ENCODE peak calls at places on chromosomes 2 and 18, in nine cellular contexts. One of them, this sample, is unnamed.

GRCh38 chr2:141109633-141110032 is 1021.2 kb downstream of the LRP1B start:
- DNase-seq in PC-3: peak; percentile 31
- DNase-seq in NCI-H2171: no peak
- DNase-seq in CD8-positive, alpha-beta memory T cell: no peak
- DNase-seq in HT1080: peak; percentile 15
- DNase-seq in NCI-H510A treated with DMSO at 0.1 percent for 48 hours: no peak
- DNase-seq in effector CD4-positive, alpha-beta T cell: no peak
- DNase-seq in SJSA1: no peak
- DNase-seq in stimulated activated CD8-positive, alpha-beta memory T cell treated with anti-CD3 and anti-CD28 coated beads, Interleukin-4, amount 100 ng/mL, for 1 hour: no peak
- DNase-seq in this sample: no peak

GRCh38 chr18:11729556-11729955 is 40.5 kb downstream of the GNAL start:
- DNase-seq in PC-3: peak; percentile 46
- DNase-seq in NCI-H2171: no peak
- DNase-seq in CD8-positive, alpha-beta memory T cell: no peak
- DNase-seq in HT1080: no peak
- DNase-seq in NCI-H510A treated with DMSO at 0.1 percent for 48 hours: no peak
- DNase-seq in effector CD4-positive, alpha-beta T cell: no peak
- DNase-seq in SJSA1: no peak
- DNase-seq in stimulated activated CD8-positive, alpha-beta memory T cell treated with anti-CD3 and anti-CD28 coated beads, Interleukin-4, amount 100 ng/mL, for 1 hour: no peak
- DNase-seq in this sample: no peak

GRCh38 chr2:112001136-112001764 is 53.8 kb upstream of the TMEM87B start:
- DNase-seq in PC-3: no peak
- DNase-seq in NCI-H2171: no peak
- DNase-seq in CD8-positive, alpha-beta memory T cell: no peak
- DNase-seq in HT1080: no peak
- DNase-seq in NCI-H510A treated with DMSO at 0.1 percent for 48 hours: no peak
- DNase-seq in effector CD4-positive, alpha-beta T cell: no peak
- DNase-seq in SJSA1: no peak
- DNase-seq in stimulated activated CD8-positive, alpha-beta memory T cell treated with anti-CD3 and anti-CD28 coated beads, Interleukin-4, amount 100 ng/mL, for 1 hour: no peak
- DNase-seq in this sample: no peak

GRCh38 chr2:120597595-120598193 is 138.0 kb upstream of the GLI2 start:
- DNase-seq in PC-3: no peak
- DNase-seq in NCI-H2171: no peak
- DNase-seq in CD8-positive, alpha-beta memory T cell: no peak
- DNase-seq in HT1080: no peak
- DNase-seq in NCI-H510A treated with DMSO at 0.1 percent for 48 hours: no peak
- DNase-seq in effector CD4-positive, alpha-beta T cell: no peak
- DNase-seq in SJSA1: no peak
- DNase-seq in stimulated activated CD8-positive, alpha-beta memory T cell treated with anti-CD3 and anti-CD28 coated beads, Interleukin-4, amount 100 ng/mL, for 1 hour: no peak
- DNase-seq in this sample: no peak

GRCh38 chr2:46294185-46294836 is 2.9 kb upstream of the EPAS1 start:
- DNase-seq in PC-3: peak; percentile 40
- DNase-seq in NCI-H2171: no peak
- DNase-seq in CD8-positive, alpha-beta memory T cell: no peak
- DNase-seq in HT1080: peak; percentile 15
- DNase-seq in NCI-H510A treated with DMSO at 0.1 percent for 48 hours: no peak
- DNase-seq in effector CD4-positive, alpha-beta T cell: no peak
- DNase-seq in SJSA1: no peak
- DNase-seq in stimulated activated CD8-positive, alpha-beta memory T cell treated with anti-CD3 and anti-CD28 coated beads, Interleukin-4, amount 100 ng/mL, for 1 hour: no peak
- DNase-seq in this sample: no peak

GRCh38 chr2:188078544-188078943 is 213.1 kb upstream of the GULP1 start:
- DNase-seq in PC-3: no peak
- DNase-seq in NCI-H2171: no peak
- DNase-seq in CD8-positive, alpha-beta memory T cell: no peak
- DNase-seq in HT1080: no peak
- DNase-seq in NCI-H510A treated with DMSO at 0.1 percent for 48 hours: no peak
- DNase-seq in effector CD4-positive, alpha-beta T cell: no peak
- DNase-seq in SJSA1: no peak
- DNase-seq in stimulated activated CD8-positive, alpha-beta memory T cell treated with anti-CD3 and anti-CD28 coated beads, Interleukin-4, amount 100 ng/mL, for 1 hour: no peak
- DNase-seq in this sample: no peak

GRCh38 chr2:216315817-216316603 is 56.3 kb downstream of the MARCHF4 start:
- DNase-seq in PC-3: peak; percentile 81
- DNase-seq in NCI-H2171: no peak
- DNase-seq in CD8-positive, alpha-beta memory T cell: no peak
- DNase-seq in HT1080: peak; percentile 91
- DNase-seq in NCI-H510A treated with DMSO at 0.1 percent for 48 hours: no peak
- DNase-seq in effector CD4-positive, alpha-beta T cell: no peak
- DNase-seq in SJSA1: peak; percentile 73
- DNase-seq in stimulated activated CD8-positive, alpha-beta memory T cell treated with anti-CD3 and anti-CD28 coated beads, Interleukin-4, amount 100 ng/mL, for 1 hour: no peak
- DNase-seq in this sample: no peak

GRCh38 chr2:215010390-215010789 is 128.0 kb downstream of the ABCA12 start:
- DNase-seq in PC-3: no peak
- DNase-seq in NCI-H2171: no peak
- DNase-seq in CD8-positive, alpha-beta memory T cell: no peak
- DNase-seq in HT1080: no peak
- DNase-seq in NCI-H510A treated with DMSO at 0.1 percent for 48 hours: no peak
- DNase-seq in effector CD4-positive, alpha-beta T cell: no peak
- DNase-seq in SJSA1: no peak
- DNase-seq in stimulated activated CD8-positive, alpha-beta memory T cell treated with anti-CD3 and anti-CD28 coated beads, Interleukin-4, amount 100 ng/mL, for 1 hour: no peak
- DNase-seq in this sample: no peak

GRCh38 chr2:105449083-105449482 is 50.2 kb upstream of the FHL2 start:
- DNase-seq in PC-3: peak; percentile 6
- DNase-seq in NCI-H2171: no peak
- DNase-seq in CD8-positive, alpha-beta memory T cell: no peak
- DNase-seq in HT1080: no peak
- DNase-seq in NCI-H510A treated with DMSO at 0.1 percent for 48 hours: peak; percentile 98
- DNase-seq in effector CD4-positive, alpha-beta T cell: no peak
- DNase-seq in SJSA1: no peak
- DNase-seq in stimulated activated CD8-positive, alpha-beta memory T cell treated with anti-CD3 and anti-CD28 coated beads, Interleukin-4, amount 100 ng/mL, for 1 hour: no peak
- DNase-seq in this sample: no peak

GRCh38 chr18:48827321-48828200 is 123.2 kb downstream of the SMAD7 start:
- DNase-seq in PC-3: no peak
- DNase-seq in NCI-H2171: peak; percentile 38
- DNase-seq in CD8-positive, alpha-beta memory T cell: no peak
- DNase-seq in HT1080: peak; percentile 15
- DNase-seq in NCI-H510A treated with DMSO at 0.1 percent for 48 hours: no peak
- DNase-seq in effector CD4-positive, alpha-beta T cell: no peak
- DNase-seq in SJSA1: peak; percentile 27
- DNase-seq in stimulated activated CD8-positive, alpha-beta memory T cell treated with anti-CD3 and anti-CD28 coated beads, Interleukin-4, amount 100 ng/mL, for 1 hour: no peak
- DNase-seq in this sample: peak; percentile 36

GRCh38 chr18:64380117-64380516 is 231.2 kb upstream of the LINC00305 start:
- DNase-seq in PC-3: no peak
- DNase-seq in NCI-H2171: no peak
- DNase-seq in CD8-positive, alpha-beta memory T cell: no peak
- DNase-seq in HT1080: no peak
- DNase-seq in NCI-H510A treated with DMSO at 0.1 percent for 48 hours: no peak
- DNase-seq in effector CD4-positive, alpha-beta T cell: no peak
- DNase-seq in SJSA1: no peak
- DNase-seq in stimulated activated CD8-positive, alpha-beta memory T cell treated with anti-CD3 and anti-CD28 coated beads, Interleukin-4, amount 100 ng/mL, for 1 hour: no peak
- DNase-seq in this sample: no peak

GRCh38 chr18:62505669-62506494 is 16.9 kb upstream of the ZCCHC2 start:
- DNase-seq in PC-3: peak; percentile 27
- DNase-seq in NCI-H2171: no peak
- DNase-seq in CD8-positive, alpha-beta memory T cell: no peak
- DNase-seq in HT1080: peak; percentile 43
- DNase-seq in NCI-H510A treated with DMSO at 0.1 percent for 48 hours: no peak
- DNase-seq in effector CD4-positive, alpha-beta T cell: no peak
- DNase-seq in SJSA1: no peak
- DNase-seq in stimulated activated CD8-positive, alpha-beta memory T cell treated with anti-CD3 and anti-CD28 coated beads, Interleukin-4, amount 100 ng/mL, for 1 hour: no peak
- DNase-seq in this sample: no peak

GRCh38 chr18:905948-906415 is 1.3 kb downstream of the ADCYAP1 start:
- DNase-seq in PC-3: no peak
- DNase-seq in NCI-H2171: no peak
- DNase-seq in CD8-positive, alpha-beta memory T cell: no peak
- DNase-seq in HT1080: no peak
- DNase-seq in NCI-H510A treated with DMSO at 0.1 percent for 48 hours: no peak
- DNase-seq in effector CD4-positive, alpha-beta T cell: no peak
- DNase-seq in SJSA1: no peak
- DNase-seq in stimulated activated CD8-positive, alpha-beta memory T cell treated with anti-CD3 and anti-CD28 coated beads, Interleukin-4, amount 100 ng/mL, for 1 hour: no peak
- DNase-seq in this sample: no peak

GRCh38 chr2:134836986-134837385 is 1.4 kb upstream of the ACMSD start:
- DNase-seq in PC-3: peak; percentile 97
- DNase-seq in NCI-H2171: no peak
- DNase-seq in CD8-positive, alpha-beta memory T cell: no peak
- DNase-seq in HT1080: peak; percentile 92
- DNase-seq in NCI-H510A treated with DMSO at 0.1 percent for 48 hours: no peak
- DNase-seq in effector CD4-positive, alpha-beta T cell: no peak
- DNase-seq in SJSA1: no peak
- DNase-seq in stimulated activated CD8-positive, alpha-beta memory T cell treated with anti-CD3 and anti-CD28 coated beads, Interleukin-4, amount 100 ng/mL, for 1 hour: no peak
- DNase-seq in this sample: no peak

GRCh38 chr2:124967325-124967724 is 942.2 kb downstream of the CNTNAP5 start:
- DNase-seq in PC-3: no peak
- DNase-seq in NCI-H2171: no peak
- DNase-seq in CD8-positive, alpha-beta memory T cell: no peak
- DNase-seq in HT1080: no peak
- DNase-seq in NCI-H510A treated with DMSO at 0.1 percent for 48 hours: no peak
- DNase-seq in effector CD4-positive, alpha-beta T cell: no peak
- DNase-seq in SJSA1: no peak
- DNase-seq in stimulated activated CD8-positive, alpha-beta memory T cell treated with anti-CD3 and anti-CD28 coated beads, Interleukin-4, amount 100 ng/mL, for 1 hour: no peak
- DNase-seq in this sample: no peak

GRCh38 chr2:167134381-167135072 is 246.2 kb downstream of the XIRP2 start:
- DNase-seq in PC-3: peak; percentile 92
- DNase-seq in NCI-H2171: no peak
- DNase-seq in CD8-positive, alpha-beta memory T cell: no peak
- DNase-seq in HT1080: peak; percentile 86
- DNase-seq in NCI-H510A treated with DMSO at 0.1 percent for 48 hours: peak; percentile 54
- DNase-seq in effector CD4-positive, alpha-beta T cell: no peak
- DNase-seq in SJSA1: peak; percentile 47
- DNase-seq in stimulated activated CD8-positive, alpha-beta memory T cell treated with anti-CD3 and anti-CD28 coated beads, Interleukin-4, amount 100 ng/mL, for 1 hour: no peak
- DNase-seq in this sample: no peak

GRCh38 chr2:39739386-39739785 is 39.7 kb downstream of the THUMPD2 start:
- DNase-seq in PC-3: no peak
- DNase-seq in NCI-H2171: no peak
- DNase-seq in CD8-positive, alpha-beta memory T cell: no peak
- DNase-seq in HT1080: no peak
- DNase-seq in NCI-H510A treated with DMSO at 0.1 percent for 48 hours: no peak
- DNase-seq in effector CD4-positive, alpha-beta T cell: no peak
- DNase-seq in SJSA1: no peak
- DNase-seq in stimulated activated CD8-positive, alpha-beta memory T cell treated with anti-CD3 and anti-CD28 coated beads, Interleukin-4, amount 100 ng/mL, for 1 hour: no peak
- DNase-seq in this sample: no peak

GRCh38 chr18:31840499-31840898 is 79.8 kb upstream of the SLC25A52 start:
- DNase-seq in PC-3: no peak
- DNase-seq in NCI-H2171: no peak
- DNase-seq in CD8-positive, alpha-beta memory T cell: no peak
- DNase-seq in HT1080: no peak
- DNase-seq in NCI-H510A treated with DMSO at 0.1 percent for 48 hours: no peak
- DNase-seq in effector CD4-positive, alpha-beta T cell: no peak
- DNase-seq in SJSA1: no peak
- DNase-seq in stimulated activated CD8-positive, alpha-beta memory T cell treated with anti-CD3 and anti-CD28 coated beads, Interleukin-4, amount 100 ng/mL, for 1 hour: no peak
- DNase-seq in this sample: no peak

GRCh38 chr2:134169788-134170187 is 84.1 kb upstream of the MGAT5 start:
- DNase-seq in PC-3: no peak
- DNase-seq in NCI-H2171: no peak
- DNase-seq in CD8-positive, alpha-beta memory T cell: no peak
- DNase-seq in HT1080: no peak
- DNase-seq in NCI-H510A treated with DMSO at 0.1 percent for 48 hours: no peak
- DNase-seq in effector CD4-positive, alpha-beta T cell: no peak
- DNase-seq in SJSA1: no peak
- DNase-seq in stimulated activated CD8-positive, alpha-beta memory T cell treated with anti-CD3 and anti-CD28 coated beads, Interleukin-4, amount 100 ng/mL, for 1 hour: no peak
- DNase-seq in this sample: no peak

GRCh38 chr2:97792416-97792815 is 79.0 kb downstream of the ZAP70 start:
- DNase-seq in PC-3: no peak
- DNase-seq in NCI-H2171: no peak
- DNase-seq in CD8-positive, alpha-beta memory T cell: no peak
- DNase-seq in HT1080: no peak
- DNase-seq in NCI-H510A treated with DMSO at 0.1 percent for 48 hours: no peak
- DNase-seq in effector CD4-positive, alpha-beta T cell: no peak
- DNase-seq in SJSA1: no peak
- DNase-seq in stimulated activated CD8-positive, alpha-beta memory T cell treated with anti-CD3 and anti-CD28 coated beads, Interleukin-4, amount 100 ng/mL, for 1 hour: no peak
- DNase-seq in this sample: no peak

GRCh38 chr2:10447300-10448207 is 573 bp downstream of the ODC1 start:
- DNase-seq in PC-3: peak; percentile 33
- DNase-seq in NCI-H2171: peak; percentile 78
- DNase-seq in CD8-positive, alpha-beta memory T cell: no peak
- DNase-seq in HT1080: peak; percentile 44
- DNase-seq in NCI-H510A treated with DMSO at 0.1 percent for 48 hours: peak; percentile 28
- DNase-seq in effector CD4-positive, alpha-beta T cell: no peak
- DNase-seq in SJSA1: no peak
- DNase-seq in stimulated activated CD8-positive, alpha-beta memory T cell treated with anti-CD3 and anti-CD28 coated beads, Interleukin-4, amount 100 ng/mL, for 1 hour: no peak
- DNase-seq in this sample: no peak